ENCODE peak calls at places on chromosomes 3 and 15, in ten cellular contexts. I is body of pancreas, M is uterus, G is thyroid gland, W is lower leg skin, S is A549, Q is breast epithelium, T is transverse colon, Z is tibial nerve, F is IMR-90. B is an unnamed sample.

GRCh38 chr3:134008630-134009156 is 21.0 kb downstream of the SLCO2A1 start:
- DNase-seq in T (no peak), Z (no peak), Q (peak; percentile 11), S (peak; percentile 25), F (peak; percentile 84), W (no peak), G (no peak), M (no peak), I (no peak), B (no peak)

GRCh38 chr3:84223512-84223911 is 735.3 kb upstream of the CADM2 start:
- DNase-seq in F (no peak), S (no peak), M (no peak), Z (no peak), T (no peak), Q (no peak), I (no peak), W (no peak), G (no peak), B (no peak)

GRCh38 chr15:36883705-36884355 is 216.5 kb downstream of the MEIS2 start:
- DNase-seq in T (peak; percentile 82), G (peak; percentile 72), M (peak; percentile 89), W (peak; percentile 77), F (peak; percentile 86), I (peak; percentile 88), Z (peak; percentile 67), S (peak; percentile 79), Q (peak; percentile 62), B (peak; percentile 88)

GRCh38 chr15:25846377-25846776 is 16.8 kb downstream of the ATP10A start:
- DNase-seq in I (no peak), S (no peak), F (no peak), T (no peak), Q (no peak), G (no peak), W (no peak), Z (no peak), M (no peak), B (no peak)

GRCh38 chr3:30343067-30343831 is 263.2 kb upstream of the TGFBR2 start:
- DNase-seq in F (no peak), Z (no peak), W (no peak), Q (no peak), T (no peak), S (no peak), G (no peak), I (no peak), M (no peak), B (no peak)

GRCh38 chr15:23569513-23569912 is 4.0 kb downstream of the MKRN3 start:
- DNase-seq in Z (no peak), M (no peak), T (no peak), S (no peak), Q (no peak), G (no peak), I (peak; percentile 10), F (no peak), W (no peak), B (no peak)

GRCh38 chr3:9745521-9745920 is 4.2 kb upstream of the OGG1 start:
- DNase-seq in F (no peak), T (no peak), Q (no peak), W (no peak), S (no peak), M (no peak), I (no peak), Z (no peak), G (no peak), B (no peak)

GRCh38 chr3:149162007-149162406 is 32.6 kb downstream of the HPS3 start:
- DNase-seq in F (no peak), I (no peak), S (no peak), M (no peak), T (no peak), W (no peak), Z (no peak), G (no peak), Q (no peak), B (no peak)

GRCh38 chr3:139213936-139214335 is 129.9 kb upstream of the MRPS22 start:
- DNase-seq in T (no peak), S (no peak), Q (no peak), M (no peak), F (no peak), G (no peak), I (no peak), W (no peak), Z (no peak), B (no peak)

GRCh38 chr15:90876046-90876445 is 7.7 kb downstream of the FURIN start:
- DNase-seq in W (no peak), Z (no peak), M (no peak), Q (no peak), I (no peak), T (no peak), S (no peak), F (no peak), G (no peak), B (no peak)

DNA sequence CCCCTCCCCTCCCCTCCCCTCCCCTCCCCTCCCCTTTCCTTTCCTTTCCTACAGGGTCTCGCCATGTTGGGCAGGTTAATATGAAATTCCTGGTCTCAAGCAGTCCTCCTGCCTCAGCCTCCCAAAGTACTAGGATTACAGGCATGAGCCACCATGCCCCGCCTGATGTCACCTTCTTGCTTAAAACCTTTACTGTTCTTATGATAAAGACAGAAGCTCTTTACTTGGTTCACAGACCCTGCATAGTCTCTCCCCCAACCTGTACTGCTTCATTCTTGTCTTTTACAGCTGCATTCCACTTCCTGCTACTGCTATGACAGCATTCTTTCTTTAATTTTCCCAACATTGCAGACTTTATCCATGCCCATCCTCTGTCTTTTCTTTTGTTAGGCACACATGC is 20.8 kb downstream of the MED12L start:
- DNase-seq in Q (no peak), S (no peak), G (no peak), M (no peak), T (no peak), I (no peak), W (no peak), Z (no peak), F (no peak), B (no peak)
- TF ChIP-seq CTCF in Q (no peak), S (no peak), G (no peak), M (no peak), T (no peak), I (no peak), W (no peak), Z (no peak), F (no peak), B (no peak)

GRCh38 chr15:92884459-92884812 is 15.7 kb upstream of the CHD2 start:
- DNase-seq in M (no peak), W (no peak), F (no peak), I (no peak), S (no peak), G (no peak), T (no peak), Z (no peak), Q (no peak), B (no peak)

GRCh38 chr15:92884813-92885461 is 15.2 kb upstream of the CHD2 start:
- DNase-seq in G (no peak), M (no peak), S (peak; percentile 48), W (no peak), I (no peak), Z (no peak), T (no peak), Q (no peak), F (peak; percentile 28), B (no peak)

GRCh38 chr15:92881838-92882696 is 18.1 kb upstream of the CHD2 start:
- DNase-seq in W (peak; percentile 100), F (peak; percentile 100), M (peak; percentile 99), Q (peak; percentile 100), I (peak; percentile 99), Z (peak; percentile 98), T (peak; percentile 99), S (peak; percentile 100), G (peak; percentile 98), B (peak; percentile 99)

GRCh38 chr15:92882697-92883642 is 17.2 kb upstream of the CHD2 start:
- DNase-seq in Z (no peak), T (no peak), Q (no peak), G (no peak), I (peak; percentile 47), F (no peak), S (no peak), W (no peak), M (peak; percentile 38), B (no peak)

DNA sequence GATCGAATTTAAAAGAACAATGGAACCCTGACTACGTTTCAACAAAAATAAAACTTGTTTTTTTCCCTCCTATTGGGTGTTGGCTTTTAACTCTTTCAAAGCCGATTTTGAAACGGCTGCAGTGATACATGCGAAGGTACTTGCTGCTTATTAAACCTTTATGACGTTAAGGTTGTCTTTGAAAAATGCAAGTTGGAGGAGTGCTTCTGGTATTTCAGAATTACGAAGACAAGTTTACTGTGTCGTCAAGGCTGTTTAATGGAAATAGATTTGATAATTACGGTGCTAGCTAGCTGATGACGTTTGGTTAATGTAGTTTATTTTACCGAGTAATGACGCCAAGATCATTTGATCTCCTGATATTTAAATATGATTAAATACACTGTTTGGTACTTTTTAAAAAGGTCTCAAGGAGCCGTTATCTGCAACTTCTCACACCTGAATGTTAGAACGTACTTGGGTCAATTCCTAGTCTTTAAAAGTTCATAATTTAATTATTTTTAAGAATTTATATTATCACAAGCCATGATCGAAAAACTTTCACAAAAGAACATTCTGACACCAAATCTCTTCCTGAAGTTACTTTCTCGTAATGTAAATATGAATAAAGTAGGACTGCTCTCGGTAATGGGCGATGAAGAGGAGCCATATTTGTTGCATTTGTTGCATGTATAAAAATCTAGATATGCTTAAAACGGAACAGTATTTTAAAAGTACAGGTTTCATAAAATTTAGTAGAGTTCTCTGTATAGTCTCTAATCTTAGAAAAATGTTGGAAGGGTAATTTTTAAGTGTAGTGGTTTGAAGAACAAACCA is 16.3 kb upstream of the CHD2 start:
- DNase-seq in M (no peak), G (no peak), W (no peak), T (no peak), Z (no peak), I (no peak), F (peak; percentile 62), Q (no peak), S (peak; percentile 76), B (no peak)
- TF ChIP-seq POLR2A in M (no peak), G (no peak), W (no peak), T (no peak), Z (peak; percentile 8), I (peak; percentile 12), F (no peak), Q (no peak), S (no peak), B (no peak)

GRCh38 chr3:104610730-104611652 is 755.7 kb upstream of the ALCAM start:
- DNase-seq in Q (peak; percentile 20), M (no peak), I (peak; percentile 75), S (no peak), Z (no peak), T (no peak), G (no peak), W (no peak), F (no peak), B (peak; percentile 49)
- TF ChIP-seq CTCF in Q (peak; percentile 55), M (no peak), I (peak; percentile 40), S (no peak), Z (no peak), T (no peak), G (no peak), W (no peak), F (peak; percentile 18), B (peak; percentile 39)

DNA sequence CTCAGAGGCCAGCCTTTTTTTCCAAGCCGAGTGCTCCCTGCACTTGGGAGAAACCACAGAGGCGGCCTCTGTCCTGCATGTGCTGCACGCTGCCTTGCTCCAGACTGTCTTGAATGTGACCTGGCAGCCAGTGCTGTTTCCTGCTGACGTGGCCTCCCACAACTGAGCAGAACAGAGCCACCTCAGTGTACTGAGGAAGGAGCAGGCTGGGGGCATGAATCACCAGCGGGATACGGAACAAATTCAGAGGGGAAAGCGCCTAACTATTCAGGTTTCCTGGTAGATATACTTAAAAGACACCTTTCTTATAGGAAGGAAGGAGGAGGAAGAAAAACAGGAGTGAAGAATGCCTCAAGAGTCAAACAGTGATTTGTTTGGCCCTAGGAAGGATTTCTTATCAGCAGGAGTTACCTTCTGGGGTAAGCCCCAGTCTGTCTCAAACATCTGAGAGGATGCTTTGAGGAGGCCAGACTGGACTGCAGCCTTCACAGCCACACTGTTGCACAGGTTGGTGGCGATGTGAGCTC is 114.0 kb downstream of the FNDC3B start:
- DNase-seq in F (peak; percentile 99), S (peak; percentile 83), G (peak; percentile 92), M (peak; percentile 90), Q (peak; percentile 96), W (peak; percentile 92), T (peak; percentile 87), Z (peak; percentile 86), I (peak; percentile 96), B (peak; percentile 92)
- TF ChIP-seq POLR2A in F (peak; percentile 80), S (no peak), G (no peak), M (peak; percentile 64), Q (no peak), W (no peak), T (peak; percentile 38), Z (peak; percentile 55), I (peak; percentile 79), B (no peak)